ENCODE peak calls at places on chromosomes 7 and 10, in nine cellular contexts. H is epithelial cell of esophagus; O is hepatic stellate cell; J is stimulated activated CD4-positive, alpha-beta T cell treated with anti-CD3 and anti-CD28 coated beads, Interleukin-15, amount 100 ng/mL, for 1 hour; W is amygdala; K is choroid plexus epithelial cell; Q is activated naive CD4-positive, alpha-beta T cell treated with anti-CD3 and anti-CD28 coated beads for 36 hours; F is smooth muscle cell of the brain vasculature; Z is activated gamma-delta T cell treated with anti-CD3 and anti-CD28 coated beads, Interleukin-2, amount 50 U/mL, for 16 hours. B is an unnamed sample.

GRCh38 chr10:128463991-128464755 is 337.9 kb upstream of the MKI67 start:
- DNase-seq in O (no peak), K (peak; percentile 63), J (no peak), H (peak; percentile 5), Z (no peak), F (no peak), W (no peak), Q (peak; percentile 19), B (no peak)

GRCh38 chr10:84783386-84783785 is 455.0 kb downstream of the CCSER2 start:
- DNase-seq in H (peak; percentile 65), F (peak; percentile 17), K (peak; percentile 76), Z (no peak), Q (peak; percentile 31), O (peak; percentile 22), J (no peak), W (no peak), B (no peak)

GRCh38 chr7:112749775-112750174 is 40.4 kb downstream of the TMEM168 start:
- DNase-seq in H (no peak), Z (no peak), K (no peak), J (no peak), F (no peak), Q (no peak), W (no peak), O (no peak), B (no peak)

GRCh38 chr10:120436431-120437142 is 20.4 kb upstream of the PLPP4 start:
- DNase-seq in F (no peak), Q (no peak), J (no peak), W (no peak), Z (no peak), H (no peak), K (peak; percentile 48), O (no peak), B (no peak)

GRCh38 chr7:118054529-118054928 is 129.4 kb upstream of the LSM8 start:
- DNase-seq in Q (no peak), F (no peak), H (no peak), Z (no peak), W (no peak), O (no peak), K (no peak), J (no peak), B (no peak)

GRCh38 chr7:1562611-1563051 is 6.6 kb upstream of the TMEM184A start:
- DNase-seq in Z (no peak), F (no peak), O (peak; percentile 74), W (no peak), H (no peak), Q (no peak), K (no peak), J (no peak), B (no peak)

GRCh38 chr7:30029696-30030095 is 1.5 kb downstream of the PLEKHA8 start:
- DNase-seq in Z (no peak), J (no peak), F (no peak), K (no peak), H (peak; percentile 25), Q (peak; percentile 30), W (no peak), O (no peak), B (no peak)

GRCh38 chr7:134533288-134533771 is 6.0 kb downstream of the AKR1B10 start:
- DNase-seq in W (no peak), Q (no peak), F (no peak), O (no peak), Z (no peak), K (no peak), J (no peak), H (peak; percentile 28), B (no peak)

GRCh38 chr10:12500406-12501303 is 151.3 kb downstream of the CAMK1D start:
- DNase-seq in Q (no peak), O (no peak), W (no peak), J (no peak), Z (no peak), K (peak; percentile 79), H (no peak), F (no peak), B (no peak)

GRCh38 chr7:17298840-17299476 is 506 bp downstream of the AHR start:
- DNase-seq in F (no peak), Z (peak; percentile 40), J (peak; percentile 51), K (no peak), Q (peak; percentile 70), W (peak; percentile 39), O (peak; percentile 20), H (peak; percentile 47), B (no peak)

GRCh38 chr7:1313591-1313990 is 80.9 kb downstream of the UNCX start:
- DNase-seq in J (no peak), W (no peak), O (no peak), K (no peak), F (no peak), Z (no peak), H (no peak), Q (no peak), B (no peak)

GRCh38 chr7:103859699-103860098 is 129.8 kb downstream of the RELN start:
- DNase-seq in W (no peak), O (no peak), F (no peak), Q (no peak), K (no peak), Z (no peak), H (no peak), J (no peak), B (no peak)

GRCh38 chr7:22653981-22654380 is 73.0 kb upstream of the IL6 start:
- DNase-seq in F (no peak), K (no peak), H (no peak), Q (no peak), O (no peak), W (no peak), Z (no peak), J (no peak), B (no peak)

GRCh38 chr7:18570890-18571478 is 75.4 kb downstream of the HDAC9 start:
- DNase-seq in K (peak; percentile 77), J (no peak), H (peak; percentile 61), Z (no peak), Q (no peak), O (no peak), F (no peak), W (no peak), B (no peak)

GRCh38 chr7:121103091-121103490 is 114.6 kb downstream of the CPED1 start:
- DNase-seq in F (no peak), J (no peak), O (no peak), W (no peak), K (no peak), H (no peak), Q (no peak), Z (no peak), B (no peak)

GRCh38 chr10:119190353-119190752 is 11.7 kb upstream of the PRDX3 start:
- DNase-seq in J (no peak), K (peak; percentile 96), Q (no peak), F (no peak), W (no peak), O (peak; percentile 87), Z (no peak), H (peak; percentile 99), B (no peak)

GRCh38 chr7:92292981-92293380 is 47.2 kb downstream of the ANKIB1 start:
- DNase-seq in W (no peak), K (no peak), Q (no peak), H (no peak), Z (no peak), J (no peak), O (no peak), F (no peak), B (no peak)

GRCh38 chr10:43229208-43230061 is 37.4 kb downstream of the RASGEF1A start:
- DNase-seq in F (no peak), K (no peak), J (no peak), O (no peak), Z (peak; percentile 41), Q (peak; percentile 14), H (peak; percentile 16), W (no peak), B (peak; percentile 16)

GRCh38 chr10:78973901-78974408 is 94.8 kb upstream of the ZMIZ1 start:
- DNase-seq in Z (peak; percentile 14), H (no peak), Q (peak; percentile 64), W (peak; percentile 90), O (no peak), J (peak; percentile 37), K (peak; percentile 67), F (peak; percentile 36), B (peak; percentile 43)

GRCh38 chr10:128047991-128048826 is 78.0 kb downstream of the MKI67 start:
- DNase-seq in K (peak; percentile 81), Z (no peak), F (peak; percentile 23), Q (peak; percentile 72), O (no peak), W (no peak), J (no peak), H (peak; percentile 91), B (no peak)

GRCh38 chr7:22776964-22777363 is 45.7 kb downstream of the TOMM7 start:
- DNase-seq in H (no peak), W (no peak), Q (no peak), F (no peak), Z (no peak), K (no peak), O (no peak), J (no peak), B (no peak)

GRCh38 chr10:34078798-34079470 is 736.2 kb downstream of the PARD3 start:
- DNase-seq in O (no peak), H (no peak), Z (no peak), W (peak; percentile 16), J (no peak), F (no peak), Q (no peak), K (peak; percentile 50), B (no peak)

GRCh38 chr10:85510682-85511081 is 855.9 kb downstream of the GRID1 start:
- DNase-seq in J (no peak), O (no peak), Q (no peak), F (no peak), H (no peak), Z (no peak), W (peak; percentile 4), K (no peak), B (no peak)

GRCh38 chr7:74023037-74023436 is 4.9 kb upstream of the ELN start:
- DNase-seq in K (peak; percentile 46), Q (no peak), J (no peak), Z (no peak), F (no peak), H (peak; percentile 62), W (peak; percentile 7), O (peak; percentile 92), B (no peak)

GRCh38 chr7:930975-931758 is 23.3 kb downstream of the ADAP1 start:
- DNase-seq in Z (no peak), H (no peak), K (no peak), W (no peak), O (no peak), F (no peak), J (no peak), Q (no peak), B (no peak)

GRCh38 chr10:28676297-28676967 is 889 bp upstream of the BAMBI start:
- DNase-seq in F (no peak), J (no peak), Q (peak; percentile 26), O (peak; percentile 32), Z (no peak), K (peak; percentile 22), W (peak; percentile 66), H (no peak), B (no peak)

GRCh38 chr10:32982293-32982709 is 24.3 kb upstream of the ITGB1 start:
- DNase-seq in Z (no peak), F (no peak), J (no peak), Q (no peak), W (no peak), H (peak; percentile 72), O (no peak), K (peak; percentile 90), B (no peak)

GRCh38 chr7:48105045-48105444 is 16.0 kb downstream of the UPP1 start:
- DNase-seq in Z (no peak), K (no peak), W (no peak), F (no peak), Q (no peak), O (no peak), H (no peak), J (no peak), B (no peak)

GRCh38 chr10:59770689-59771088 is 17.4 kb upstream of the MRLN start:
- DNase-seq in Z (no peak), J (no peak), Q (no peak), K (no peak), W (no peak), O (no peak), F (no peak), H (no peak), B (no peak)

GRCh38 chr7:105822806-105823205 is 53.6 kb downstream of the ATXN7L1 start:
- DNase-seq in Q (no peak), Z (no peak), H (no peak), W (no peak), O (no peak), J (no peak), K (no peak), F (no peak), B (no peak)

GRCh38 chr7:6621195-6622128 is 6.1 kb downstream of the ZNF853 start:
- DNase-seq in W (no peak), O (no peak), H (no peak), K (peak; percentile 23), J (no peak), F (no peak), Z (no peak), Q (no peak), B (no peak)